ENCODE peak calls at places on chromosome 2, in five cellular contexts. W is psoas muscle, X is NCI-H774, O is cardiac fibroblast, A is GM20000. G is an unnamed sample.

GRCh38 chr2:98552499-98553179 is 55.7 kb downstream of the COA5 start:
- DNase-seq in W (no peak), X (no peak), O (peak; percentile 53), A (no peak), G (no peak)

GRCh38 chr2:227473019-227473461 is 1.1 kb downstream of the AGFG1 start:
- DNase-seq in W (no peak), X (peak; percentile 29), O (peak; percentile 32), A (no peak), G (no peak)

GRCh38 chr2:5121677-5122076 is 570.5 kb upstream of the SOX11 start:
- DNase-seq in W (no peak), X (no peak), O (no peak), A (no peak), G (no peak)

GRCh38 chr2:82234283-82234682 is 1929.7 kb upstream of the LRRTM1 start:
- DNase-seq in W (no peak), X (no peak), O (no peak), A (no peak), G (no peak)

GRCh38 chr2:49271060-49271665 is 116.8 kb upstream of the FSHR start:
- DNase-seq in W (no peak), X (no peak), O (no peak), A (no peak), G (no peak)

GRCh38 chr2:135662088-135662487 is 79.6 kb upstream of the UBXN4 start:
- DNase-seq in W (no peak), X (no peak), O (peak; percentile 13), A (no peak), G (no peak)

GRCh38 chr2:216490061-216490460 is 8.6 kb upstream of the RPL37A start:
- DNase-seq in W (no peak), X (no peak), O (peak; percentile 81), A (no peak), G (no peak)

GRCh38 chr2:7028846-7029245 is 111.6 kb downstream of the RNF144A start:
- DNase-seq in W (no peak), X (no peak), O (no peak), A (no peak), G (no peak)

GRCh38 chr2:42925742-42926437 is 133.5 kb upstream of the HAAO start:
- DNase-seq in W (peak; percentile 43), X (peak; percentile 66), O (no peak), A (no peak), G (no peak)